ENCODE peak calls at places on chromosomes 7 and 10, in four cellular contexts. J is IMR-90, A is A549, V is HepG2. E is an unnamed sample.

GRCh38 chr7:100126239-100126930 is 382 bp upstream of the MBLAC1 start:
- DNase-seq in A (no peak), V (no peak), J (no peak), E (no peak)

GRCh38 chr7:87447251-87447650 is 28.2 kb downstream of the ABCB4 start:
- DNase-seq in A (no peak), V (no peak), J (no peak), E (no peak)

GRCh38 chr7:66362136-66362535 is 157.0 kb downstream of the TPST1 start:
- DNase-seq in J (peak), V (no peak), A (no peak), E (no peak)

GRCh38 chr10:71957546-71958275 is 6.5 kb upstream of the CHST3 start:
- DNase-seq in V (peak), A (no peak), J (no peak), E (peak)

GRCh38 chr10:132805599-132805998 is 19.7 kb upstream of the NKX6-2 start:
- DNase-seq in J (no peak), A (no peak), V (no peak), E (no peak)

GRCh38 chr7:56092789-56093531 is at the start of gene PHKG1:
- DNase-seq in J (peak), V (peak), A (peak), E (peak)

GRCh38 chr10:9762966-9763656 is 1254.6 kb upstream of the CELF2 start:
- DNase-seq in A (no peak), V (no peak), J (peak), E (no peak)

GRCh38 chr10:131089150-131089549 is 222.4 kb downstream of the TCERG1L start:
- DNase-seq in J (no peak), V (no peak), A (no peak), E (no peak)

GRCh38 chr7:6246257-6246917 is 26.0 kb downstream of the CYTH3 start:
- DNase-seq in A (no peak), J (peak), V (no peak), E (no peak)

GRCh38 chr7:88835147-88835728 is 39.7 kb upstream of the TEX47 start:
- DNase-seq in V (peak), J (no peak), A (no peak), E (peak)

GRCh38 chr7:144388950-144389349 is 14.5 kb downstream of the NOBOX start:
- DNase-seq in V (no peak), A (no peak), J (no peak), E (no peak)

GRCh38 chr10:33720161-33720560 is 385.7 kb upstream of the NRP1 start:
- DNase-seq in A (no peak), J (no peak), V (no peak), E (no peak)

GRCh38 chr10:8403711-8404371 is 349.4 kb downstream of the GATA3 start:
- DNase-seq in V (no peak), A (no peak), J (no peak), E (no peak)

GRCh38 chr10:94546616-94547175 is 1.1 kb downstream of the HELLS start:
- DNase-seq in A (peak), J (peak), V (no peak), E (peak)

GRCh38 chr10:3784510-3785250 is at the start of gene KLF6:
- DNase-seq in A (no peak), V (no peak), J (peak), E (peak)

GRCh38 chr10:122814493-122814892 is 31.2 kb downstream of the CUZD1 start:
- DNase-seq in J (no peak), A (no peak), V (no peak), E (no peak)

GRCh38 chr7:112484671-112485097 is 3.9 kb downstream of the LSMEM1 start:
- DNase-seq in J (peak), V (peak), A (peak), E (no peak)

GRCh38 chr10:102522874-102523249 is 19.1 kb downstream of the SUFU start:
- DNase-seq in A (no peak), J (no peak), V (no peak), E (no peak)

GRCh38 chr7:75920431-75921161 is 5.6 kb downstream of the POR start:
- DNase-seq in V (peak), A (no peak), J (no peak), E (no peak)

GRCh38 chr7:151699920-151700319 is 177.0 kb downstream of the PRKAG2 start:
- DNase-seq in A (no peak), J (peak), V (no peak), E (no peak)

GRCh38 chr10:24344695-24345473 is 135.9 kb downstream of the KIAA1217 start:
- DNase-seq in V (no peak), J (no peak), A (no peak), E (no peak)

GRCh38 chr10:112362833-112363232 is 11.1 kb upstream of the ACSL5 start:
- DNase-seq in J (no peak), A (no peak), V (no peak), E (no peak)

GRCh38 chr10:112356686-112357085 is 17.2 kb upstream of the ACSL5 start:
- DNase-seq in V (no peak), A (no peak), J (no peak), E (no peak)

GRCh38 chr10:112360308-112361270 is 13.3 kb upstream of the ACSL5 start:
- DNase-seq in J (peak), A (no peak), V (no peak), E (no peak)

GRCh38 chr10:112361951-112362770 is 11.8 kb upstream of the ACSL5 start:
- DNase-seq in J (peak), V (no peak), A (no peak), E (no peak)

GRCh38 chr10:112359606-112360307 is 14.2 kb upstream of the ACSL5 start:
- DNase-seq in J (no peak), A (no peak), V (no peak), E (no peak)
- TF ChIP-seq MAZ in J (no peak), A (no peak), V (no peak), E (no peak)

GRCh38 chr10:59805043-59805442 is 51.8 kb upstream of the MRLN start:
- DNase-seq in V (peak), J (peak), A (peak), E (peak)
- TF ChIP-seq MAZ in V (no peak), J (no peak), A (no peak), E (no peak)

DNA sequence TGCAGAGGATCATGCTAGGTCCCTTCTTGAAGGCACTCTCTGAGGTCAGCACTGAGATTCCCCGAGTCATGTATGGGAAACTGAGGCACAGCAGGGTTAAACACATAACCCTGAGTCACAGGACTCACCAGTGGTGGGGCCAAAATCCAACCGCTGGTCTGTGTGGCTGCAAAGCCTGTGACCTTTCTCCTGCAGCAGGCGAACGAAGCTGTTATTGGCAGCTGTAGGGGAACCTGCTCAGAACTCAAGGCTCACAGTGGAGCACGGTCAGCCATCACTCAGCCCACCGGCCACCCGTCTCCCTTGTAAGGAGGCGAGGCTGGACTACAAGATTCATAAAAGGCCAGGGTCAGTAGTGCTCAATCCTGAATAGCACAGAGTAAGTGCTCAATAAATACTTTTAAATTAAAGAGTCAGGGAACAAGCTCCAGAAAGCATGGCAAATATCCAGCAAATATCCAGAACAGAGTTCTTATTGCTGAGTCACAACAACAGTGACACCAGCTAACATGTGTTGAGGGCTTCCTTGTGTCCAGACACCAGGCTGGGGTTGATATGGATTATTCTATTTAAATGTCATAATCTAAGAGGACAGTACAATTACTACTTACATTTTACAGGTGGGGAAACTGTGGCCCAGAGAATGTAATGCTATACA is 34.9 kb downstream of the CHST15 start:
- DNase-seq in A (no peak), V (no peak), J (no peak), E (no peak)
- TF ChIP-seq MAZ in A (no peak), V (no peak), J (no peak), E (no peak)

GRCh38 chr10:112002191-112002590 is 181.4 kb downstream of the GPAM start:
- DNase-seq in A (no peak), V (no peak), J (no peak), E (no peak)

GRCh38 chr10:111998728-111999127 is 184.8 kb downstream of the GPAM start:
- DNase-seq in A (no peak), V (no peak), J (no peak), E (no peak)

GRCh38 chr10:111999915-112000302 is 183.7 kb downstream of the GPAM start:
- DNase-seq in V (no peak), J (no peak), A (no peak), E (no peak)

GRCh38 chr10:112000466-112000865 is 183.1 kb downstream of the GPAM start:
- DNase-seq in J (no peak), V (no peak), A (no peak), E (no peak)

GRCh38 chr10:111999205-111999914 is 184.2 kb downstream of the GPAM start:
- DNase-seq in V (no peak), A (no peak), J (no peak), E (no peak)
- TF ChIP-seq MAZ in V (no peak), A (no peak), J (no peak), E (no peak)

DNA sequence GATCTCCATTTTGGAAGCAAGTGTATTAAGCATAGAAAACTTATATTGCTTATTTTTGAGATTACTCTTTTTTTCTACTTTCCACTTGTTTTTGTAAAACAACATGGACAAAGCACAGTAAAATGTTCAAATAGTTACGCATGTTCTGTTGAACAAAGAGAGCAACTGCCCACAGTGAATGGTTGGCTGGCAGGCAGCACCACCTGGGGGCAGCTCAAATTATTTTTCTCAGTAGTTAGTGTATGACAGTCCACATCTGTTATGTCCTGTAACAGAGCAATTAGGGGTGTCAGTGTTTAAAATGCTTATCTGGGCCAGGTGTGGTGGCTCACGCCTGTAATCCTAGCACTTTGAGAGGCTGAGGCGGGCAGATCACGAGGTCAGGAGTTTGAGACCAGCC is 46.1 kb upstream of the CACUL1 start:
- DNase-seq in A (no peak), J (no peak), V (peak), E (peak)
- TF ChIP-seq MAZ in A (no peak), J (no peak), V (no peak), E (no peak)

DNA sequence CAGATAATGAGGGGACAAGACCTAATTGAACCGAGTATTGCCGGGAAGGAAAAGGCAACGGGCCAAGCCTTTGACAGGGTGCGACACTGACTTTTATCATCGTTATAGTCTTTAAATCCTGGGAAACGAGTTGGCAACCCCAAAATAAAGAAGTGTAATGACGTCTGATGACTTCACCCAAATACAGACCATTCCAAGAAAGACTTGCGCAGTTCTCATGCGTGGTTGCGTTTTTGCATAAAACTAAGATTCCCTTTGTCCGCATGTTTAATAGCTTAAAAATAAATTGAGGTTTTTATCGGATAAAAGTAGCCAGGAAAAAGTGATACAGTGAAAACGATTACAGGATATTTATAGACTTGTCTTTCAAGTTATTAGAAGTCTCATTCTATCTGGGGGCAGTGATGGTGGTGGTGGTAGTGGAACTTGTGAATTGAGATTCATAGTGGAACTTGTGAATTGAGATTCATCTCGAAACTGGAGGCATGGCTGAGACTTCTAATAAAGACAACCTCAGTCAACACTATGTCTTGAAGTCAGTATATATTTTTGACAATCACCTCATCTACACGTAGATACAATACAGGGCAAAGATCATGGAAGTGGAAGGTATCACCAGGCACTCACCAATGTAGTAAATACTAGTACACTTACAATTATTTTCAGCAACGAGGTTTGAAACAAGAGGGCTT is 1.2 kb upstream of the NAMPT start:
- DNase-seq in A (no peak), J (peak), V (no peak), E (no peak)
- TF ChIP-seq MAZ in A (no peak), J (no peak), V (no peak), E (no peak)

GRCh38 chr7:1523208-1523607 is 7.3 kb upstream of the MAFK start:
- DNase-seq in A (no peak), V (no peak), J (no peak), E (no peak)

GRCh38 chr7:1526271-1526754 is 4.2 kb upstream of the MAFK start:
- DNase-seq in J (no peak), A (no peak), V (no peak), E (no peak)

GRCh38 chr7:1525409-1525808 is 5.1 kb upstream of the MAFK start:
- DNase-seq in A (no peak), J (no peak), V (no peak), E (no peak)

GRCh38 chr7:1521454-1521853 is 9.0 kb upstream of the MAFK start:
- DNase-seq in V (no peak), A (no peak), J (no peak), E (no peak)

DNA sequence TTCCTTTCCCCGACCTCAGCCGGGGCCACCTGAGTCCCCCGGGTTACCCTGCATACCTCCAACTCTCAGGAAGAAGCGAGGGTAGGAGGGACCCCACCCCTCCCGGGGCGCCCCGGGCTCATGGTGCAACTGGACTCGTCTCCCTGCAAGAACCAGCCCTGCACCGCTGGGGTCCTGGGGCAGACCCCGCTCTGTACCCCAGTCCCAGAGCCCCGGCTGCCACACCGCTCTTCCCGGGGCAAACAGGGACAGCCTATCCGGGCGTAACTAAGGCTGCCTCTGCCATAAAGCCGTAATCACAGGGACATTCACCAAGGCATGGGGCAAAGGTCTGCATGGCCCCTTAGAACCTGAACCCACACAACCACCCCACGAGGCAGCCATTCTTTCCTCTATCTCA is 6.7 kb upstream of the MAFK start:
- DNase-seq in V (no peak), J (no peak), A (no peak), E (no peak)
- TF ChIP-seq MAZ in V (no peak), J (no peak), A (no peak), E (no peak)